ENCODE peak calls at places on chromosomes 6 and 20, in four cellular contexts. One of them, this sample, is unnamed.

GRCh38 chr6:96522469-96523009 is 933 bp downstream of the UFL1 start:
- DNase-seq in foreskin fibroblast: peak
- DNase-seq in IMR-90: peak
- DNase-seq in A673: peak
- DNase-seq in this sample: peak

GRCh38 chr6:112956696-112957525 is 609.8 kb downstream of the RFPL4B start:
- DNase-seq in foreskin fibroblast: peak
- DNase-seq in IMR-90: peak
- DNase-seq in A673: peak
- DNase-seq in this sample: peak

GRCh38 chr6:82178084-82178758 is 69.3 kb downstream of the IBTK start:
- DNase-seq in foreskin fibroblast: peak
- DNase-seq in IMR-90: peak
- DNase-seq in A673: peak
- DNase-seq in this sample: peak

GRCh38 chr6:149964243-149965190 is 774 bp downstream of the ULBP1 start:
- DNase-seq in foreskin fibroblast: peak
- DNase-seq in IMR-90: peak
- DNase-seq in A673: peak
- DNase-seq in this sample: no peak

GRCh38 chr20:45444050-45444449 is 25.5 kb upstream of the WFDC2 start:
- DNase-seq in foreskin fibroblast: no peak
- DNase-seq in IMR-90: no peak
- DNase-seq in A673: no peak
- DNase-seq in this sample: no peak

GRCh38 chr20:2706688-2707352 is 14.2 kb downstream of the EBF4 start:
- DNase-seq in foreskin fibroblast: no peak
- DNase-seq in IMR-90: no peak
- DNase-seq in A673: no peak
- DNase-seq in this sample: no peak

GRCh38 chr20:17615645-17616479 is 46.0 kb downstream of the DSTN start:
- DNase-seq in foreskin fibroblast: no peak
- DNase-seq in IMR-90: no peak
- DNase-seq in A673: no peak
- DNase-seq in this sample: no peak

GRCh38 chr6:9543649-9544048 is 871.2 kb downstream of the TFAP2A start:
- DNase-seq in foreskin fibroblast: no peak
- DNase-seq in IMR-90: no peak
- DNase-seq in A673: peak
- DNase-seq in this sample: no peak

GRCh38 chr6:85464722-85465150 is 14.9 kb downstream of the NT5E start:
- DNase-seq in foreskin fibroblast: peak
- DNase-seq in IMR-90: peak
- DNase-seq in A673: peak
- DNase-seq in this sample: peak

GRCh38 chr6:47044418-47044817 is 2.3 kb upstream of the ADGRF1 start:
- DNase-seq in foreskin fibroblast: peak
- DNase-seq in IMR-90: no peak
- DNase-seq in A673: no peak
- DNase-seq in this sample: peak

GRCh38 chr6:150491796-150492142 is 107.9 kb upstream of the PLEKHG1 start:
- DNase-seq in foreskin fibroblast: no peak
- DNase-seq in IMR-90: no peak
- DNase-seq in A673: no peak
- DNase-seq in this sample: no peak

GRCh38 chr6:13696226-13696625 is 15.4 kb downstream of the RANBP9 start:
- DNase-seq in foreskin fibroblast: peak
- DNase-seq in IMR-90: peak
- DNase-seq in A673: no peak
- DNase-seq in this sample: peak

GRCh38 chr20:60239981-60240380 is 281.8 kb downstream of the CDH26 start:
- DNase-seq in foreskin fibroblast: no peak
- DNase-seq in IMR-90: no peak
- DNase-seq in A673: no peak
- DNase-seq in this sample: no peak

GRCh38 chr6:157328108-157328692 is 4.9 kb upstream of the TMEM242 start:
- DNase-seq in foreskin fibroblast: peak
- DNase-seq in IMR-90: peak
- DNase-seq in A673: peak
- DNase-seq in this sample: no peak

GRCh38 chr6:102137859-102138258 is 744.4 kb downstream of the GRIK2 start:
- DNase-seq in foreskin fibroblast: no peak
- DNase-seq in IMR-90: no peak
- DNase-seq in A673: no peak
- DNase-seq in this sample: no peak

GRCh38 chr6:132814716-132815570 is 574 bp downstream of the RPS12 start:
- DNase-seq in foreskin fibroblast: no peak
- DNase-seq in IMR-90: no peak
- DNase-seq in A673: peak
- DNase-seq in this sample: peak

GRCh38 chr6:22056398-22056797 is 240.4 kb downstream of the PRL start:
- DNase-seq in foreskin fibroblast: no peak
- DNase-seq in IMR-90: no peak
- DNase-seq in A673: no peak
- DNase-seq in this sample: no peak

GRCh38 chr6:44681782-44682181 is 294.3 kb downstream of the CDC5L start:
- DNase-seq in foreskin fibroblast: no peak
- DNase-seq in IMR-90: no peak
- DNase-seq in A673: no peak
- DNase-seq in this sample: no peak

GRCh38 chr6:96420294-96420693 is 101.3 kb upstream of the UFL1 start:
- DNase-seq in foreskin fibroblast: no peak
- DNase-seq in IMR-90: no peak
- DNase-seq in A673: no peak
- DNase-seq in this sample: no peak

GRCh38 chr6:32847795-32848194 is 3.9 kb upstream of the PSMB8 start:
- DNase-seq in foreskin fibroblast: no peak
- DNase-seq in IMR-90: no peak
- DNase-seq in A673: no peak
- DNase-seq in this sample: no peak

GRCh38 chr6:89357390-89357789 is 4.9 kb upstream of the UBE2J1 start:
- DNase-seq in foreskin fibroblast: no peak
- DNase-seq in IMR-90: no peak
- DNase-seq in A673: no peak
- DNase-seq in this sample: no peak

GRCh38 chr6:137910843-137911456 is 43.9 kb downstream of the TNFAIP3 start:
- DNase-seq in foreskin fibroblast: no peak
- DNase-seq in IMR-90: no peak
- DNase-seq in A673: no peak
- DNase-seq in this sample: no peak
- H3K4me3 ChIP-seq in foreskin fibroblast: no peak
- H3K4me3 ChIP-seq in IMR-90: no peak
- H3K4me3 ChIP-seq in A673: no peak
- H3K4me3 ChIP-seq in this sample: no peak

DNA sequence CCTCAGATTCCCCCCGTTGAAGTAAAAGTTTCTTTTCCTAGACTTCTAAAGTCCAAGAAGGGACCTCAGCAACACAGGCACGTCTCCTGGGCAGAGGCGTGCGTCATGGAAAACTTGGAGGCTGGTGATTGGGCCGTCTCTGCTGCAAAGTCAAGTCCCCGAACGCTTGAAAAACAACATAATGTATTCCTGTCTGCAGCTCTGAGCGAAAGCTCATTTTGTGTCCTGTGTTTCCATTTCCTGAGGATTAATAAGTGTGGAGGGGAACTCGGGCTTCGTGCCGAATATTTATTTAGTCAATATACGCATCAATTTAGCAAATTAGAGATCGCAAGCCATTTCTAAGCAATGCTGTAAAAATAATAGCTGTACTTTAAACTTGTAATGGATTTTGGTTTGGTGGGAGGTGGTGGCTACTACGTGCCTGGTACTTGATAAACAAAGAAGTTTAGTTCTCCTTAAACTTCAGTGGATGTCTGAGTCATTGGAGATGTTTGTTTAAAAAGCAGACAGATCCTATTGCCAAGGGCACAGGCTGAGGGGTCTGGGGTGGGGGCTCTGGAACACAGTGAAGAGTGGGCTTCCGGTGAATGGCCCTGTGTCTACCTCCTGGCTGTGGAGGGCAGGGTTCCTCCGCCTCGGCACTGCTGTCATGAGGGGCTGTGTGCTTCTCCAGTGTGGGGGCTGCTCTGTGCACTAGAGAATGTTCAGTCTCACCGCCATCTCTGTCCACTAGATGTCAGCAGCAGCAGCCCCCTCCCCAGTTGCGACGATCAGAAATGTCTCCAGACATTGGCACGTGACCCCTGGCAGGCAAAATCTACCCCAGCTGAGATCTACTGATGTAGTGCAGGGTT is 21.8 kb downstream of the PCK1 start:
- DNase-seq in foreskin fibroblast: no peak
- DNase-seq in IMR-90: peak
- DNase-seq in A673: peak
- DNase-seq in this sample: peak
- H3K4me3 ChIP-seq in foreskin fibroblast: no peak
- H3K4me3 ChIP-seq in IMR-90: peak
- H3K4me3 ChIP-seq in A673: peak
- H3K4me3 ChIP-seq in this sample: no peak

DNA sequence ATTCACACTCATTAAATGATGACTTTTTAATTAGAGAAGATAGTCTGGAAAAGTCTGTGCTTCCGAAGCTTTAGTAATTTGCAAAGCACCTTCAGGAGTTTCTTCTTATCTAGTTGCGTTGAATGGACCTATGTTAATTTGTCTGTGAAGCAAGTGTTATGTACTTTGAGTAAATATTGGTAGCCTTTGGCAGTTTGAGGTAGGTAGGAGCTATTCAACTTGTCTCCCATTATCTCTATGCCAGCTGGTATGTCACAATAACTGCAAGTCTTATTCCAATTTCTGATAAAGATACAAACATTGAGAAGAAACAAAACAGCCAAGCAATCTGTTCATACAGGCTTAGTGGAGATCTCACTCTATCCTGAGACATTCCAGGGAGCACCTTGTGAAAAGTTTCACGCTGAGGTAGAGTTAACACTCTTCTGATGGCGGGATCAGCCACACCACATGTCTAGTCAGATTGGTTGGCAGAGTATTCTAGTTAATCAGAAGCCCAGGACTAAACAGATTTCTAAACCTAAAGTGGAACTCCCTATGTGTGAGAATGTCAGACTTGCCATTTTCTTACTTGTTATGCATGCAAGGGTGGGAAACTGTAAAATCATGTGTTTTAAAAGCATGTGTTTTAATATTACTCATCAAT is 219.8 kb upstream of the MANEA start:
- DNase-seq in foreskin fibroblast: no peak
- DNase-seq in IMR-90: no peak
- DNase-seq in A673: no peak
- DNase-seq in this sample: no peak
- H3K4me3 ChIP-seq in foreskin fibroblast: no peak
- H3K4me3 ChIP-seq in IMR-90: no peak
- H3K4me3 ChIP-seq in A673: no peak
- H3K4me3 ChIP-seq in this sample: no peak

DNA sequence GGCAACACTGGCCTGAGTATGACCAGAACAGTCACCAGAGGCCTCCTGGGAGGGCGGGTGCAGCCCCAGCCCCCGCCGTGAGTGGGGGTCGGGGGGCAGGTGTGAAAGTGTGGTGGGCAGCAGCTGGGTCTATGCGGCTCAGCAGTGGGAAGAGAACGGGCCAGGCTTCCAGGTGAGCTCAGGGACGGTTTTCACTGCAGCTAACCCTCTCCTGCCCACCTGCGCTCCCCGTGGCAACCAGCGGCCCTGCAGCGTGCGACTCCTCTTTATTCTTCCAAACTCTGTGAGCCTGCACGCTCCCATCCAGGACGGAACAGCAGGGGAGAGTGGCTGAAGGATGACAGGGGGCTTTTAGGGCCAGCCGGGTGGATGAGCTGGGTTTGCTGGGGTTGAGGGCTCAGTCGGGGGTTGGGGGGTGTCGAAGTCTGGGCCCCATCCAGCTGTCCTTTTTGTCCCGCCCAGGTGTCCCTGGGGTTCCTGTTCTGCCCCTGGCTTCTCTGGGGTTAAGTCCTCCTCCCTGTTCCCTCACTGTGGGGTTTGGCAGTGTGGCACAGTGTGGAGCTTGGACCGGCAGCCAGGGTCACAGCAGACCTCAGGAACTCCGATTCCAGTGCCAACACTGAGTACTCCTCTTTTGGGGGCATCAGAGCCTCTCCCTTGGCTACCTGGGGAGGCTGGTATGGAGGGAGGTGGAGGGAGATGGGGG is 859 bp upstream of the BIRC7 start:
- DNase-seq in foreskin fibroblast: peak
- DNase-seq in IMR-90: no peak
- DNase-seq in A673: no peak
- DNase-seq in this sample: peak
- H3K4me3 ChIP-seq in foreskin fibroblast: no peak
- H3K4me3 ChIP-seq in IMR-90: no peak
- H3K4me3 ChIP-seq in A673: no peak
- H3K4me3 ChIP-seq in this sample: no peak

This sample was measured in cardiac fibroblast.